ENCODE peak calls at places on chromosomes 16 and 17, in four cellular contexts. E is neural progenitor cell, B is heart left ventricle, N is Peyer's patch. M is an unnamed sample.
A peak's percentile ranks its signal among the peaks of the same experiment; 100 is the strongest.

GRCh38 chr16:68923116-68923515 is 79.8 kb downstream of the TANGO6 start:
- DNase-seq in E (no peak), B (no peak), N (no peak), M (no peak)

GRCh38 chr17:77645441-77646430 is 312.8 kb upstream of the TNRC6C start:
- DNase-seq in E (peak; percentile 46), B (no peak), N (no peak), M (no peak)

GRCh38 chr16:77359065-77359502 is 75.8 kb downstream of the ADAMTS18 start:
- DNase-seq in E (peak; percentile 52), B (no peak), N (no peak), M (no peak)

GRCh38 chr17:19911033-19911432 is 43.3 kb upstream of the ULK2 start:
- DNase-seq in E (peak; percentile 24), B (no peak), N (no peak), M (no peak)

GRCh38 chr17:49496183-49496865 is 1.2 kb downstream of the NGFR start:
- DNase-seq in E (peak; percentile 94), B (peak; percentile 90), N (peak; percentile 81), M (peak; percentile 71)

GRCh38 chr16:77877712-77878111 is 89.3 kb downstream of the VAT1L start:
- DNase-seq in E (no peak), B (no peak), N (no peak), M (no peak)

GRCh38 chr16:80527297-80527696 is 13.5 kb upstream of the DYNLRB2 start:
- DNase-seq in E (peak; percentile 67), B (no peak), N (no peak), M (no peak)

GRCh38 chr16:56987692-56988091 is 1.7 kb upstream of the NLRC5 start:
- DNase-seq in E (no peak), B (peak; percentile 9), N (no peak), M (no peak)

GRCh38 chr16:252366-253337 is 18.0 kb downstream of the FAM234A start:
- DNase-seq in E (no peak), B (no peak), N (no peak), M (no peak)

GRCh38 chr17:61657338-61657737 is 66.3 kb upstream of the NACA2 start:
- DNase-seq in E (no peak), B (no peak), N (no peak), M (no peak)

GRCh38 chr16:83117810-83118209 is 491.0 kb downstream of the CDH13 start:
- DNase-seq in E (no peak), B (no peak), N (no peak), M (no peak)

GRCh38 chr17:31310877-31311276 is 3.0 kb downstream of the EVI2B start:
- DNase-seq in E (no peak), B (no peak), N (no peak), M (no peak)

GRCh38 chr17:65170839-65171238 is 33.7 kb downstream of the RGS9 start:
- DNase-seq in E (no peak), B (no peak), N (no peak), M (no peak)

GRCh38 chr17:81290230-81290629 is 4.9 kb downstream of the SLC38A10 start:
- DNase-seq in E (no peak), B (no peak), N (no peak), M (no peak)
- H3K4me1 ChIP-seq in E (peaks cover 4% of the 10 kb centered on the region), B (peaks cover 35% of the 10 kb centered on the region), N (peaks cover 30% of the 10 kb centered on the region), M (peaks cover 35% of the 10 kb centered on the region)

DNA sequence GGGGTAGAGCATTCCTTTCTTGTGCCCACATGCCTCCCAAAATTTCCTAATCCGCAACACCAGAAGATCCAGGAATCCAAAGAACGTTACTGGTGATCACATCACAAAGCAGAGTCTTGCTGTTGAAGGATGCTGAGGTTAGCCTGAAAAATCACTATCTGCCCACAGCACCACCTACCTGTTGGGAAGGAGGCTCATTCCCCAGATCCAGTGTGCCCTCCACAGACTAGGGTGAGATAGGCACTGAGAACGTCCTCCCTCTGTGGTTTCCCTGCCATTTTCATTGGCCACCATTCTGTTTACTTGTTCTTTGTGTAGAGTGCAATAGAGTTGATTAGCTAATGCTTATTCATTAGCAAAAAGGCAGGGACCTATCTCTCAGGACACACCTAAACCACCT is 30.3 kb downstream of the RCVRN start:
- DNase-seq in E (no peak), B (no peak), N (no peak), M (no peak)
- H3K27ac ChIP-seq in E (no peak overlapping the region), B (peak overlapping the region; percentile 27), N (no peak overlapping the region), M (no peak overlapping the region)

GRCh38 chr16:73143681-73144370 is 95.9 kb upstream of the ZFHX3 start:
- DNase-seq in E (no peak), B (no peak), N (no peak), M (no peak)
- H3K9me3 ChIP-seq in E (no peaks in the 10 kb centered on the region), B (no peaks in the 10 kb centered on the region), N (no peaks in the 10 kb centered on the region), M (no peaks in the 10 kb centered on the region)

DNA sequence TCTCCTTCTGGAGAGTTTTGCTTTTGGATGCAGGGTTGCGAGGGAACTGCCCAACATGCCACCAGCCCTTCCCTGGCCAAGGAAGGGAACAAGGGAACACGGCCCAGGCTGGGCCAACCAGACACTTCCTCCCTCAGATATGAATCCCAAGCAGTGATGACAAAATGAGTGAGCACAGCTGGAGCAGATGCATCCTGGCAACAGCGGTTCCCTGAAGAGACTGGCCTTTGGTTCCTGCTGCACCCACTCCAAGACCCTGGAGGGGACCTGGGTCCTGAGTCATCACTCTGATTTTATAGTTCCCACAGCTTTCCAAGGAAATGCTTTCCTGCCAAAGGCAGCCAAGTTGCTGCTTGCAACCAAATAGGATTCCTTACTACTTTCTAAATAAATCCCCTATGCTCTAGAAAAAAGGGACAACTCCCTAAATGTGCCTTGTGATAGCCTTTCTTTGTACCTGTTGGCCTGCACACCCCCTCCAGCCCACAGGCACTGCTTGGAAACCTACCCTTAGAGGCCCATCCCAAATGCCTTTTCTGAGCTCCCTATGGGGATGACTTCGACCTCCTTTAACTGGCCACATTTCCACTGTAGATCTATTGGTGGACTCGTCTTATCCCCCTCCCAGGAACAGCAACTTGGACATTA is 5.3 kb downstream of the ST3GAL2 start:
- DNase-seq in E (no peak), B (peak; percentile 74), N (no peak), M (no peak)
- H3K4me1 ChIP-seq in E (peaks cover 41% of the 10 kb centered on the region), B (peaks cover 70% of the 10 kb centered on the region), N (peaks cover 77% of the 10 kb centered on the region), M (peaks cover 34% of the 10 kb centered on the region)

GRCh38 chr17:1160591-1161041 is 19.2 kb downstream of the ABR start:
- DNase-seq in E (no peak), B (no peak), N (no peak), M (no peak)

GRCh38 chr17:1156864-1157263 is 22.9 kb downstream of the ABR start:
- DNase-seq in E (no peak), B (no peak), N (no peak), M (no peak)

GRCh38 chr17:1162116-1162855 is 17.5 kb downstream of the ABR start:
- DNase-seq in E (no peak), B (no peak), N (no peak), M (no peak)

GRCh38 chr17:1159781-1160180 is 20.0 kb downstream of the ABR start:
- DNase-seq in E (no peak), B (no peak), N (no peak), M (no peak)

GRCh38 chr17:1158879-1159278 is 20.9 kb downstream of the ABR start:
- DNase-seq in E (no peak), B (no peak), N (no peak), M (no peak)
- H3K27ac ChIP-seq in E (no peak overlapping the region), B (no peak overlapping the region), N (no peak overlapping the region), M (no peak overlapping the region)

DNA sequence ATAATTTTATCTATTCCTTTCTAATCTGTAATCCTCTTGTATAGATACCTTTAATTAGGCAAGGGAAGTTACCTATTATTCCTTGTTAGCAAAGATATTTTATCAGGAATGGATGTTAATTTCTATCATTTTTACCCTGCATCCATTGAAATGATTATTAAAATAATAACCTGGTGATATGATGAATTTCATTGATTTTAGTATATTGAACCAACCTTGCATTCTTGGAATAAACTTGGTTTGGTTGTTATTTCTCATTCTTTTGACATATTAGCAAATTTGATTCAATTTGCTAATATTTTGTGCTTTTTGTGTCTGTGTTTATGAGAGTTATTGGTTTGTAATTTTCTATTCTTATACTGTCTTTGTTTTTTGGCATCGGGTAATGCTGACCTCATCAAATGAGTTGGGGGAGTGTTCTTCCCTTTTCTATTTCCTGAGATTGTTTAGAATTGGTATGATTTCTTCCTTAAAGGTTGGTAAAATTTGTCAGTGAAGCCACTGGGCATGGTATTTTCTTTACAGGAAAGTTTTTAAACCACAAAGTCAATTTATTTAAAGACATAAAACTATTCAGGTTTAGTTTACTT is 250.4 kb upstream of the PMFBP1 start:
- DNase-seq in E (no peak), B (no peak), N (no peak), M (no peak)
- H3K9me3 ChIP-seq in E (peaks cover 23% of the 10 kb centered on the region), B (peaks cover 20% of the 10 kb centered on the region), N (no peaks in the 10 kb centered on the region), M (peaks cover 4% of the 10 kb centered on the region)

GRCh38 chr17:79023886-79024771 is at the start of gene C1QTNF1:
- DNase-seq in E (peak; percentile 86), B (peak; percentile 82), N (peak; percentile 76), M (peak; percentile 13)
- H3K4me1 ChIP-seq in E (peaks cover 9% of the 10 kb centered on the region), B (peaks cover 77% of the 10 kb centered on the region), N (peaks cover 66% of the 10 kb centered on the region), M (peaks cover 13% of the 10 kb centered on the region)